ENCODE peak calls at places on chromosomes 1 and 21, in four cellular contexts. B is NCI-H2081; G is activated T-helper 1 cell treated with anti-CD3 and anti-CD28 coated beads, Interleukin-12 subunit alpha, Interleukin-12 subunit beta, Interleukin-2, Interleukin-4 antibody, amounts not matched to agents 30 ng/mL and 10 ng/mL and 1 ng/mL, durations not matched to agents 14 hours and 24 hours and 36 hours; D is ovary. P is an unnamed sample.

GRCh38 chr1:83850849-83851248 is 148.1 kb downstream of the TTLL7 start:
- DNase-seq in B (no peak), G (no peak), D (no peak), P (no peak)

GRCh38 chr1:11563560-11564069 is 84.7 kb downstream of the DISP3 start:
- DNase-seq in B (peak), G (no peak), D (no peak), P (no peak)

GRCh38 chr1:51861669-51862068 is 16.9 kb downstream of the NRDC start:
- DNase-seq in B (no peak), G (no peak), D (no peak), P (no peak)

GRCh38 chr1:32151319-32151787 is 28.1 kb upstream of the TXLNA start:
- DNase-seq in B (no peak), G (no peak), D (no peak), P (no peak)

GRCh38 chr1:156556354-156556753 is 16.0 kb downstream of the IQGAP3 start:
- DNase-seq in B (peak), G (no peak), D (peak), P (no peak)

GRCh38 chr1:25694167-25694566 is 77.6 kb downstream of the MAN1C1 start:
- DNase-seq in B (peak), G (no peak), D (peak), P (no peak)

GRCh38 chr1:78277253-78277652 is 213.5 kb upstream of the PTGFR start:
- DNase-seq in B (no peak), G (no peak), D (no peak), P (no peak)

GRCh38 chr1:78070758-78071157 is 25.0 kb downstream of the GIPC2 start:
- DNase-seq in B (no peak), G (no peak), D (no peak), P (no peak)

GRCh38 chr21:37683396-37684114 is 232.7 kb downstream of the KCNJ6 start:
- DNase-seq in B (no peak), G (no peak), D (no peak), P (no peak)

GRCh38 chr1:22749503-22749902 is 38.9 kb downstream of the EPHB2 start:
- DNase-seq in B (no peak), G (no peak), D (no peak), P (no peak)

GRCh38 chr1:154212083-154212482 is 6.0 kb upstream of the CFAP141 start:
- DNase-seq in B (no peak), G (no peak), D (no peak), P (no peak)

GRCh38 chr21:15009964-15010363 is 54.8 kb downstream of the NRIP1 start:
- DNase-seq in B (no peak), G (no peak), D (no peak), P (no peak)

GRCh38 chr1:14895727-14896126 is 257.8 kb upstream of the TMEM51 start:
- DNase-seq in B (no peak), G (no peak), D (no peak), P (no peak)

GRCh38 chr1:206715552-206716518 is 31.1 kb downstream of the MAPKAPK2 start:
- DNase-seq in B (no peak), G (no peak), D (no peak), P (no peak)

P was measured in activated T-helper 2 cell treated with anti-CD3 and anti-CD28 coated beads, Interferon-gamma antibody, Interleukin-2, Interleukin-4, amounts not matched to agents 10 μg/mL and 5 μg/mL and 100 μg/mL, durations not matched to agents 14 hours and 24 hours and 36 hours.